ENCODE peak calls at places on chromosome 10, in eight cellular contexts. V is adipocyte; O is fibroblast of lung; P is activated CD4-positive, alpha-beta T cell treated with anti-CD3 and anti-CD28 coated beads, Interleukin-2, amount 10 ng/mL, durations not matched to agents 24 days and 14 days; E is pulmonary artery endothelial cell; D is cardiac muscle cell; W is left cardiac atrium; G is NCI-H1694 treated with DMSO at 0.1 percent for 48 hours. L is an unnamed sample.

GRCh38 chr10:22345301-22346086 is at the start of gene SPAG6:
- DNase-seq in V (no peak), O (no peak), P (peak), E (no peak), D (peak), W (peak), G (no peak), L (peak)

GRCh38 chr10:92656266-92656961 is 33.3 kb upstream of the HHEX start:
- DNase-seq in V (no peak), O (no peak), P (peak), E (no peak), D (no peak), W (no peak), G (no peak), L (no peak)

GRCh38 chr10:57694956-57695605 is 572.6 kb downstream of the IPMK start:
- DNase-seq in V (peak), O (peak), P (no peak), E (no peak), D (no peak), W (no peak), G (no peak), L (no peak)

GRCh38 chr10:103493362-103493871 is at the start of gene NEURL1:
- DNase-seq in V (peak), O (no peak), P (peak), E (no peak), D (no peak), W (no peak), G (no peak), L (peak)

GRCh38 chr10:26780793-26781601 is 79.8 kb downstream of the ABI1 start:
- DNase-seq in V (peak), O (peak), P (no peak), E (no peak), D (peak), W (no peak), G (no peak), L (no peak)

GRCh38 chr10:62261666-62262065 is 7.0 kb downstream of the RTKN2 start:
- DNase-seq in V (peak), O (peak), P (no peak), E (no peak), D (no peak), W (no peak), G (no peak), L (no peak)

GRCh38 chr10:132878091-132878729 is 64.2 kb downstream of the CFAP46 start:
- DNase-seq in V (peak), O (no peak), P (no peak), E (no peak), D (no peak), W (no peak), G (no peak), L (peak)

GRCh38 chr10:43042503-43043341 is 34.1 kb upstream of the RET start:
- DNase-seq in V (no peak), O (no peak), P (no peak), E (no peak), D (no peak), W (no peak), G (no peak), L (peak)

GRCh38 chr10:119296703-119297102 is 89.3 kb downstream of the GRK5 start:
- DNase-seq in V (no peak), O (peak), P (no peak), E (no peak), D (no peak), W (peak), G (no peak), L (no peak)

GRCh38 chr10:69645296-69645665 is 15.2 kb downstream of the FAM241B start:
- DNase-seq in V (no peak), O (no peak), P (no peak), E (no peak), D (no peak), W (no peak), G (no peak), L (peak)

GRCh38 chr10:73968101-73968515 is 29.8 kb upstream of the VCL start:
- DNase-seq in V (no peak), O (peak), P (no peak), E (peak), D (peak), W (no peak), G (no peak), L (no peak)

GRCh38 chr10:598415-599170 is 90.9 kb downstream of the DIP2C start:
- DNase-seq in V (peak), O (peak), P (no peak), E (no peak), D (peak), W (no peak), G (no peak), L (peak)

GRCh38 chr10:116306847-116307246 is 17.4 kb upstream of the CCDC172 start:
- DNase-seq in V (no peak), O (no peak), P (no peak), E (no peak), D (no peak), W (no peak), G (no peak), L (no peak)

GRCh38 chr10:110357252-110357780 is 52.6 kb upstream of the SMNDC1 start:
- DNase-seq in V (peak), O (peak), P (peak), E (no peak), D (peak), W (peak), G (no peak), L (no peak)

GRCh38 chr10:116521424-116522305 is 24.1 kb upstream of the PNLIP start:
- DNase-seq in V (peak), O (peak), P (peak), E (no peak), D (peak), W (no peak), G (no peak), L (peak)

GRCh38 chr10:3098689-3099088 is 31.3 kb downstream of the PFKP start:
- DNase-seq in V (no peak), O (no peak), P (no peak), E (no peak), D (no peak), W (no peak), G (no peak), L (no peak)

GRCh38 chr10:121194696-121195523 is 343.7 kb downstream of the WDR11 start:
- DNase-seq in V (no peak), O (no peak), P (no peak), E (no peak), D (no peak), W (no peak), G (no peak), L (no peak)

GRCh38 chr10:86971146-86971991 is 3.1 kb downstream of the ADIRF start:
- DNase-seq in V (peak), O (peak), P (peak), E (no peak), D (peak), W (peak), G (no peak), L (peak)

GRCh38 chr10:94085766-94086437 is 92.2 kb downstream of the PLCE1 start:
- DNase-seq in V (no peak), O (no peak), P (no peak), E (no peak), D (no peak), W (no peak), G (no peak), L (no peak)

GRCh38 chr10:17817790-17818189 is 8.6 kb downstream of the MRC1 start:
- DNase-seq in V (no peak), O (no peak), P (no peak), E (no peak), D (no peak), W (no peak), G (no peak), L (no peak)

GRCh38 chr10:74035324-74035723 is 37.4 kb downstream of the VCL start:
- DNase-seq in V (no peak), O (peak), P (no peak), E (no peak), D (peak), W (no peak), G (no peak), L (no peak)